ENCODE peak calls at places on chromosomes 5 and 9, in six cellular contexts. R, A, E, M, T and L are unnamed samples.

GRCh38 chr9:120928015-120928719 is 1.6 kb upstream of the TRAF1 start:
- DNase-seq in A (no peak), E (no peak), R (peak; percentile 69), T (no peak), M (peak; percentile 55), L (no peak)

GRCh38 chr5:107248065-107248695 is 422.6 kb downstream of the EFNA5 start:
- DNase-seq in A (no peak), E (peak; percentile 59), M (peak; percentile 73), T (no peak), R (peak; percentile 76), L (peak; percentile 25)

GRCh38 chr5:32605766-32606152 is 20.4 kb downstream of the SUB1 start:
- DNase-seq in R (no peak), M (no peak), A (no peak), T (no peak), E (no peak), L (no peak)

GRCh38 chr9:98605116-98605515 is 103.6 kb downstream of the GABBR2 start:
- DNase-seq in T (no peak), A (no peak), E (no peak), M (no peak), R (no peak), L (no peak)

GRCh38 chr5:142798099-142798768 is 28.1 kb downstream of the ARHGAP26 start:
- DNase-seq in T (no peak), R (no peak), A (peak; percentile 9), E (no peak), M (no peak), L (no peak)

GRCh38 chr9:137315581-137316011 is 13.5 kb upstream of the NRARP start:
- DNase-seq in T (no peak), R (no peak), E (peak; percentile 3), M (no peak), A (no peak), L (peak; percentile 21)

GRCh38 chr5:157247267-157247666 is 18.7 kb upstream of the CYFIP2 start:
- DNase-seq in M (no peak), T (no peak), A (no peak), R (no peak), E (no peak), L (no peak)

GRCh38 chr5:43231977-43232376 is 40.0 kb downstream of the NIM1K start:
- DNase-seq in A (no peak), E (no peak), R (peak; percentile 38), T (no peak), M (no peak), L (no peak)

GRCh38 chr5:58582004-58582403 is 871 bp upstream of the RAB3C start:
- DNase-seq in T (no peak), R (no peak), M (peak; percentile 59), E (peak; percentile 0), A (no peak), L (no peak)

GRCh38 chr9:90727498-90727897 is 74.1 kb upstream of the SYK start:
- DNase-seq in A (no peak), R (no peak), T (no peak), E (no peak), M (no peak), L (no peak)

GRCh38 chr5:151037561-151038291 is 17.3 kb downstream of the GPX3 start:
- DNase-seq in T (no peak), E (peak; percentile 83), A (no peak), R (no peak), M (no peak), L (no peak)

GRCh38 chr5:23319906-23320305 is 187.5 kb upstream of the PRDM9 start:
- DNase-seq in A (no peak), R (no peak), M (no peak), T (no peak), E (no peak), L (no peak)

GRCh38 chr9:100637787-100638186 is 59.9 kb downstream of the CAVIN4 start:
- DNase-seq in A (no peak), M (no peak), E (no peak), T (no peak), R (no peak), L (no peak)

GRCh38 chr9:100160021-100160420 is 61.0 kb downstream of the INVS start:
- DNase-seq in R (peak; percentile 18), T (no peak), A (no peak), M (no peak), E (no peak), L (no peak)

GRCh38 chr9:134678671-134679443 is 37.3 kb downstream of the COL5A1 start:
- DNase-seq in T (no peak), A (no peak), M (no peak), E (no peak), R (no peak), L (no peak)

GRCh38 chr9:86201474-86202337 is 57.8 kb downstream of the C9orf153 start:
- DNase-seq in R (no peak), A (no peak), E (no peak), T (no peak), M (no peak), L (no peak)

GRCh38 chr5:179840321-179840720 is 18.3 kb downstream of the MRNIP start:
- DNase-seq in E (no peak), M (no peak), A (no peak), T (no peak), R (no peak), L (no peak)

GRCh38 chr5:443239-444151 is 519 bp downstream of the EXOC3 start:
- DNase-seq in E (no peak), M (no peak), T (no peak), A (peak; percentile 19), R (peak; percentile 44), L (peak; percentile 55)

GRCh38 chr5:17257705-17258273 is 40.4 kb downstream of the BASP1 start:
- DNase-seq in E (no peak), R (peak; percentile 90), M (no peak), T (no peak), A (no peak), L (no peak)
- TF ChIP-seq CTCF in E (no peak), R (peak; percentile 8), M (no peak), T (no peak), A (no peak), L (no peak)

DNA sequence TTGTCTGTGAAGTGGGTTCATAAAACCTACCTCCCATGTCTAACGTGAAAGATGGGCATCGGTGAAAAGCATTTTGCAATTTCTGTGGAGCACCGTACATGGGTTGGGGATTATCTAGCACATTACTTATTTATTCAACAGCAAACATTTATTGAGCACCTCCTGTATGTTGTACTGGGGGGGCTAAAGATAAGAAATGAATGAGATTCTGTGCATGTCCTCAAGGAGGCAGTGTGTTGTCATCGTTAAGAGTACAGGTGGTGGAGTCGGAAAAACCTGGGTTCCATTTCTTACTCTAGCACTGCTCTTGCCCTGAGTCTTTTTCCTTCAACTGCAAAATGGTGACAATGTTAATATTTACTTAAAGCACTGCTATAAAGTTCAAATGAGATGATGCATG is 30.4 kb upstream of the DENND1A start:
- DNase-seq in E (no peak), R (peak; percentile 65), T (no peak), A (no peak), M (no peak), L (no peak)
- TF ChIP-seq CTCF in E (no peak), R (peak; percentile 57), T (no peak), A (no peak), M (peak; percentile 30), L (peak; percentile 3)

GRCh38 chr5:14036514-14036913 is 92.0 kb upstream of the DNAH5 start:
- DNase-seq in T (no peak), M (no peak), A (no peak), R (no peak), E (peak; percentile 43), L (no peak)
- TF ChIP-seq CTCF in T (no peak), M (no peak), A (no peak), R (no peak), E (no peak), L (no peak)

GRCh38 chr9:82524407-82524806 is 535.8 kb downstream of the SPATA31D1 start:
- DNase-seq in R (no peak), M (no peak), A (no peak), E (no peak), T (no peak), L (no peak)
- TF ChIP-seq CTCF in R (no peak), M (no peak), A (no peak), E (no peak), T (no peak), L (no peak)

GRCh38 chr5:178766936-178767912 is 36.8 kb upstream of the ZNF354A start:
- DNase-seq in T (no peak), R (no peak), A (no peak), M (no peak), E (no peak), L (no peak)
- TF ChIP-seq CTCF in T (no peak), R (no peak), A (no peak), M (no peak), E (no peak), L (no peak)

GRCh38 chr9:12719431-12719830 is 26.2 kb downstream of the TYRP1 start:
- DNase-seq in M (no peak), E (peak; percentile 59), T (no peak), R (no peak), A (no peak), L (no peak)

GRCh38 chr9:12726795-12727194 is 33.6 kb downstream of the TYRP1 start:
- DNase-seq in A (no peak), R (no peak), T (no peak), M (no peak), E (no peak), L (no peak)

GRCh38 chr9:12720551-12720950 is 27.4 kb downstream of the TYRP1 start:
- DNase-seq in M (no peak), A (no peak), T (no peak), E (no peak), R (no peak), L (no peak)

GRCh38 chr9:12722131-12722530 is 28.9 kb downstream of the TYRP1 start:
- DNase-seq in T (no peak), E (peak; percentile 50), A (no peak), R (no peak), M (no peak), L (no peak)

GRCh38 chr9:12723409-12724028 is 30.3 kb downstream of the TYRP1 start:
- DNase-seq in T (no peak), M (no peak), A (no peak), E (peak; percentile 55), R (peak; percentile 11), L (no peak)
- TF ChIP-seq CTCF in T (no peak), M (no peak), A (no peak), E (peak; percentile 40), R (peak; percentile 7), L (peak; percentile 63)

GRCh38 chr5:14143509-14143842 is 334 bp downstream of the TRIO start:
- DNase-seq in T (no peak), A (no peak), E (no peak), R (no peak), M (no peak), L (no peak)
- TF ChIP-seq CTCF in T (no peak), A (no peak), E (no peak), R (no peak), M (no peak), L (no peak)

DNA sequence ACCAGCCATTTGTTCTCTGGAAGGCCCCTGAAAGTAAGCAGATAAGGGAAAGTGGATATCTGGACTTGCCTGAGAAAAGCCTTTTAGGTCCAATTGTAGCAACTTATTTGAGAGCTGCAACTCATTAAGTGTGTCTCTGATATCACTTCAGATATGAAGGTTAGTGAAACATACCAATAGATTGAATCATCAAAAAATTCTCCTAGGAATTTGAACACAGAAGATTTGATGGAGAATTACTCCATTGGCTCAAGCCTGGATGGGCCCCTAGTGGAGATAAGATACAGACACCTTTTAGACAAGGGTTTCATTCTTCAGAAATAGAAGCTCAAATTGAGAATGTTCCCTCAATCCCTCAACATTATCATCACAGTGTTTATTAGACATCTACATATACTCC is 356.7 kb downstream of the NDUFS4 start:
- DNase-seq in T (no peak), E (peak; percentile 71), R (no peak), M (no peak), A (no peak), L (no peak)
- TF ChIP-seq CTCF in T (no peak), E (peak; percentile 49), R (no peak), M (peak; percentile 27), A (no peak), L (no peak)